ENCODE peak calls at places on chromosomes 11 and 22, in ten cellular contexts. One of them, this sample, is unnamed.

GRCh38 chr11:62575156-62575555 is 1.5 kb upstream of the EEF1G start:
- DNase-seq in right cardiac atrium: peak
- DNase-seq in AG04450: no peak
- DNase-seq in keratinocyte: no peak
- DNase-seq in sigmoid colon: no peak
- DNase-seq in uterus: no peak
- DNase-seq in colonic mucosa: peak
- DNase-seq in bronchial epithelial cell: no peak
- DNase-seq in heart left ventricle: no peak
- DNase-seq in coronary artery: no peak
- DNase-seq in this sample: no peak

GRCh38 chr11:131537196-131537595 is 166.8 kb downstream of the NTM start:
- DNase-seq in heart left ventricle: no peak
- DNase-seq in right cardiac atrium: no peak
- DNase-seq in colonic mucosa: no peak
- DNase-seq in keratinocyte: no peak
- DNase-seq in sigmoid colon: no peak
- DNase-seq in uterus: no peak
- DNase-seq in bronchial epithelial cell: no peak
- DNase-seq in coronary artery: no peak
- DNase-seq in AG04450: no peak
- DNase-seq in this sample: no peak

GRCh38 chr22:32325416-32325801 is 32.3 kb upstream of the RFPL3 start:
- DNase-seq in colonic mucosa: no peak
- DNase-seq in keratinocyte: no peak
- DNase-seq in sigmoid colon: no peak
- DNase-seq in right cardiac atrium: peak
- DNase-seq in heart left ventricle: no peak
- DNase-seq in AG04450: no peak
- DNase-seq in coronary artery: peak
- DNase-seq in bronchial epithelial cell: no peak
- DNase-seq in uterus: no peak
- DNase-seq in this sample: peak

GRCh38 chr11:12871251-12871650 is 137.9 kb upstream of the RASSF10 start:
- DNase-seq in keratinocyte: no peak
- DNase-seq in sigmoid colon: no peak
- DNase-seq in coronary artery: no peak
- DNase-seq in uterus: no peak
- DNase-seq in AG04450: no peak
- DNase-seq in bronchial epithelial cell: no peak
- DNase-seq in colonic mucosa: no peak
- DNase-seq in heart left ventricle: no peak
- DNase-seq in right cardiac atrium: no peak
- DNase-seq in this sample: no peak

GRCh38 chr11:84564180-84564866 is 1062.8 kb downstream of the DLG2 start:
- DNase-seq in coronary artery: no peak
- DNase-seq in AG04450: peak
- DNase-seq in keratinocyte: no peak
- DNase-seq in heart left ventricle: no peak
- DNase-seq in sigmoid colon: no peak
- DNase-seq in uterus: no peak
- DNase-seq in bronchial epithelial cell: peak
- DNase-seq in right cardiac atrium: no peak
- DNase-seq in colonic mucosa: peak
- DNase-seq in this sample: no peak

GRCh38 chr11:17734418-17734911 is at the start of gene KCNC1:
- DNase-seq in uterus: no peak
- DNase-seq in keratinocyte: no peak
- DNase-seq in right cardiac atrium: no peak
- DNase-seq in bronchial epithelial cell: no peak
- DNase-seq in coronary artery: no peak
- DNase-seq in AG04450: no peak
- DNase-seq in sigmoid colon: peak
- DNase-seq in colonic mucosa: no peak
- DNase-seq in heart left ventricle: peak
- DNase-seq in this sample: no peak

GRCh38 chr11:82792822-82793569 is 59.3 kb upstream of the FAM181B start:
- DNase-seq in coronary artery: no peak
- DNase-seq in sigmoid colon: no peak
- DNase-seq in bronchial epithelial cell: no peak
- DNase-seq in colonic mucosa: no peak
- DNase-seq in right cardiac atrium: no peak
- DNase-seq in heart left ventricle: no peak
- DNase-seq in keratinocyte: no peak
- DNase-seq in AG04450: no peak
- DNase-seq in uterus: no peak
- DNase-seq in this sample: no peak

GRCh38 chr22:48827904-48828555 is 999.6 kb downstream of the BRD1 start:
- DNase-seq in coronary artery: peak
- DNase-seq in uterus: no peak
- DNase-seq in bronchial epithelial cell: no peak
- DNase-seq in right cardiac atrium: no peak
- DNase-seq in colonic mucosa: no peak
- DNase-seq in keratinocyte: no peak
- DNase-seq in heart left ventricle: no peak
- DNase-seq in sigmoid colon: no peak
- DNase-seq in AG04450: no peak
- DNase-seq in this sample: no peak

GRCh38 chr11:74468521-74469280 is 1.4 kb upstream of the KCNE3 start:
- DNase-seq in coronary artery: no peak
- DNase-seq in keratinocyte: no peak
- DNase-seq in heart left ventricle: no peak
- DNase-seq in uterus: no peak
- DNase-seq in right cardiac atrium: no peak
- DNase-seq in bronchial epithelial cell: no peak
- DNase-seq in AG04450: no peak
- DNase-seq in colonic mucosa: no peak
- DNase-seq in sigmoid colon: no peak
- DNase-seq in this sample: no peak

GRCh38 chr11:74464746-74465145 is 2.6 kb downstream of the KCNE3 start:
- DNase-seq in bronchial epithelial cell: no peak
- DNase-seq in sigmoid colon: no peak
- DNase-seq in heart left ventricle: no peak
- DNase-seq in colonic mucosa: no peak
- DNase-seq in uterus: no peak
- DNase-seq in coronary artery: no peak
- DNase-seq in keratinocyte: no peak
- DNase-seq in AG04450: no peak
- DNase-seq in right cardiac atrium: no peak
- DNase-seq in this sample: no peak

GRCh38 chr11:74468058-74468457 is 709 bp upstream of the KCNE3 start:
- DNase-seq in colonic mucosa: no peak
- DNase-seq in bronchial epithelial cell: no peak
- DNase-seq in heart left ventricle: no peak
- DNase-seq in AG04450: no peak
- DNase-seq in coronary artery: no peak
- DNase-seq in sigmoid colon: no peak
- DNase-seq in right cardiac atrium: no peak
- DNase-seq in keratinocyte: no peak
- DNase-seq in uterus: no peak
- DNase-seq in this sample: no peak

GRCh38 chr11:74465291-74465708 is 2.0 kb downstream of the KCNE3 start:
- DNase-seq in heart left ventricle: no peak
- DNase-seq in right cardiac atrium: no peak
- DNase-seq in sigmoid colon: no peak
- DNase-seq in keratinocyte: no peak
- DNase-seq in AG04450: no peak
- DNase-seq in uterus: no peak
- DNase-seq in bronchial epithelial cell: no peak
- DNase-seq in colonic mucosa: peak
- DNase-seq in coronary artery: no peak
- DNase-seq in this sample: no peak

DNA sequence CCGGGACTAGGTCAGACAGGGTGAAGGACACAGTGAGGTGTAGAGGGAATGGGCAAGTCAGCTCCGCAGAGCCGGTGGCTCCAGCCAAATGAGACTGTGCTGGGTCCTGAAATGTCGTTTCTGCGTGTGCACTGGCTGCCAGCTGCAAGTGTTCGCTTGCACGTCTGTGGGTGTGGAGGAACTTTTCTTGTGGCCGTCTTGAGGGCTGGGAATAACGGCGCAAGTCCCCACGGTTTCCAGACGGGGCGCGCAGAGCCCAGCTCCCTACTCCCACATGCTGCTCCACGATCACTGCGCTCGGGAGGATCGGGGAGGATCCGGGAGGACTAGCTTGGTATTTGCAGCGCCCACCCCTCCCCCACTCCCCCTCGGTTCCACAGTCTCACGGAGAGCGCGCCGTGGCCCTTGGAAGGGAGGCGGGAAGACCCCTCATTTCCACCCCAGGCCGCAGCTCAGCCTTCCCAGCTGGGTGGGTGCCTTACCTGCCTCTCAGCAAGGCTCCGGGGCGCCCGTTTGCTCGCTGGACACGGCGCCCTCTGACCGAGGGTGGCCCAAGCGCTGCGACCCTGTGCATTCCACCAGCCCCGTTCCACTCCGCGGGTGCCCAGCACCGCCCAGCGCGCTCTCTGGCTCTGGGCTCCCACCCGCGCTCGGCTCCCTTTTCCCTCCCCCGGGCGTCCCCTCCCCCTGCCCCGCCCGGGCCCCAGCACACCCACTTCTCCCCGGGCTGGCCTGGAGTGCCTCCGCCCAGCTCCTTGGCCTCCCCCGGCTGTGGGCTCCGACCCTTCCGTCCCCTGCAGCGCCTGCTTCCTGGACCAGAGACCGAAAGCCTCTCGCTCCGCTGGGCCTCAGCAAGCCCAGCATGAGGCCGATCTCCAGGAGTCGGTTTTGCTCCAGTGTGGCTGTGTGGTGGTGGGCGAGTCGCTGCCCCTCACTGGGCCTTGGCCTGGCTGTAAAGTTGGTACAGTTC is at the start of gene KCNE3:
- DNase-seq in keratinocyte: no peak
- DNase-seq in coronary artery: no peak
- DNase-seq in heart left ventricle: peak
- DNase-seq in right cardiac atrium: peak
- DNase-seq in uterus: peak
- DNase-seq in bronchial epithelial cell: no peak
- DNase-seq in colonic mucosa: peak
- DNase-seq in sigmoid colon: peak
- DNase-seq in AG04450: no peak
- DNase-seq in this sample: no peak
- H3K4me3 ChIP-seq in keratinocyte: peak
- H3K4me3 ChIP-seq in coronary artery: peak
- H3K4me3 ChIP-seq in heart left ventricle: peak
- H3K4me3 ChIP-seq in right cardiac atrium: peak
- H3K4me3 ChIP-seq in uterus: peak
- H3K4me3 ChIP-seq in bronchial epithelial cell: peak
- H3K4me3 ChIP-seq in colonic mucosa: peak
- H3K4me3 ChIP-seq in sigmoid colon: peak
- H3K4me3 ChIP-seq in AG04450: peak
- H3K4me3 ChIP-seq in this sample: peak

GRCh38 chr11:124863137-124863825 is 2.0 kb upstream of the ROBO3 start:
- DNase-seq in AG04450: no peak
- DNase-seq in uterus: no peak
- DNase-seq in coronary artery: peak
- DNase-seq in colonic mucosa: no peak
- DNase-seq in bronchial epithelial cell: no peak
- DNase-seq in sigmoid colon: peak
- DNase-seq in heart left ventricle: no peak
- DNase-seq in right cardiac atrium: peak
- DNase-seq in keratinocyte: no peak
- DNase-seq in this sample: no peak
- H3K4me3 ChIP-seq in AG04450: peak
- H3K4me3 ChIP-seq in uterus: no peak
- H3K4me3 ChIP-seq in coronary artery: peak
- H3K4me3 ChIP-seq in colonic mucosa: no peak
- H3K4me3 ChIP-seq in bronchial epithelial cell: no peak
- H3K4me3 ChIP-seq in sigmoid colon: peak
- H3K4me3 ChIP-seq in heart left ventricle: no peak
- H3K4me3 ChIP-seq in right cardiac atrium: peak
- H3K4me3 ChIP-seq in keratinocyte: no peak
- H3K4me3 ChIP-seq in this sample: peak

GRCh38 chr11:2691991-2692841 is 7.6 kb downstream of the KCNQ1OT1 start:
- DNase-seq in heart left ventricle: no peak
- DNase-seq in AG04450: no peak
- DNase-seq in colonic mucosa: no peak
- DNase-seq in coronary artery: no peak
- DNase-seq in keratinocyte: no peak
- DNase-seq in right cardiac atrium: no peak
- DNase-seq in sigmoid colon: peak
- DNase-seq in uterus: peak
- DNase-seq in bronchial epithelial cell: peak
- DNase-seq in this sample: no peak
- H3K4me3 ChIP-seq in heart left ventricle: no peak
- H3K4me3 ChIP-seq in AG04450: no peak
- H3K4me3 ChIP-seq in colonic mucosa: no peak
- H3K4me3 ChIP-seq in coronary artery: no peak
- H3K4me3 ChIP-seq in keratinocyte: no peak
- H3K4me3 ChIP-seq in right cardiac atrium: no peak
- H3K4me3 ChIP-seq in sigmoid colon: no peak
- H3K4me3 ChIP-seq in uterus: no peak
- H3K4me3 ChIP-seq in bronchial epithelial cell: no peak
- H3K4me3 ChIP-seq in this sample: no peak

GRCh38 chr11:96309643-96310017 is 33.4 kb downstream of the MAML2 start:
- DNase-seq in bronchial epithelial cell: no peak
- DNase-seq in keratinocyte: no peak
- DNase-seq in coronary artery: no peak
- DNase-seq in colonic mucosa: no peak
- DNase-seq in AG04450: no peak
- DNase-seq in sigmoid colon: no peak
- DNase-seq in uterus: no peak
- DNase-seq in right cardiac atrium: no peak
- DNase-seq in heart left ventricle: no peak
- DNase-seq in this sample: no peak

GRCh38 chr11:96309001-96309642 is 33.9 kb downstream of the MAML2 start:
- DNase-seq in AG04450: no peak
- DNase-seq in colonic mucosa: no peak
- DNase-seq in sigmoid colon: no peak
- DNase-seq in uterus: no peak
- DNase-seq in right cardiac atrium: no peak
- DNase-seq in keratinocyte: no peak
- DNase-seq in bronchial epithelial cell: no peak
- DNase-seq in heart left ventricle: no peak
- DNase-seq in coronary artery: no peak
- DNase-seq in this sample: no peak

GRCh38 chr11:96306600-96306932 is 36.4 kb downstream of the MAML2 start:
- DNase-seq in AG04450: no peak
- DNase-seq in uterus: no peak
- DNase-seq in heart left ventricle: no peak
- DNase-seq in keratinocyte: no peak
- DNase-seq in colonic mucosa: no peak
- DNase-seq in right cardiac atrium: no peak
- DNase-seq in coronary artery: no peak
- DNase-seq in bronchial epithelial cell: no peak
- DNase-seq in sigmoid colon: no peak
- DNase-seq in this sample: no peak

GRCh38 chr11:96307748-96308133 is 35.3 kb downstream of the MAML2 start:
- DNase-seq in heart left ventricle: no peak
- DNase-seq in colonic mucosa: peak
- DNase-seq in bronchial epithelial cell: peak
- DNase-seq in keratinocyte: peak
- DNase-seq in AG04450: peak
- DNase-seq in right cardiac atrium: no peak
- DNase-seq in coronary artery: no peak
- DNase-seq in uterus: no peak
- DNase-seq in sigmoid colon: no peak
- DNase-seq in this sample: no peak

DNA sequence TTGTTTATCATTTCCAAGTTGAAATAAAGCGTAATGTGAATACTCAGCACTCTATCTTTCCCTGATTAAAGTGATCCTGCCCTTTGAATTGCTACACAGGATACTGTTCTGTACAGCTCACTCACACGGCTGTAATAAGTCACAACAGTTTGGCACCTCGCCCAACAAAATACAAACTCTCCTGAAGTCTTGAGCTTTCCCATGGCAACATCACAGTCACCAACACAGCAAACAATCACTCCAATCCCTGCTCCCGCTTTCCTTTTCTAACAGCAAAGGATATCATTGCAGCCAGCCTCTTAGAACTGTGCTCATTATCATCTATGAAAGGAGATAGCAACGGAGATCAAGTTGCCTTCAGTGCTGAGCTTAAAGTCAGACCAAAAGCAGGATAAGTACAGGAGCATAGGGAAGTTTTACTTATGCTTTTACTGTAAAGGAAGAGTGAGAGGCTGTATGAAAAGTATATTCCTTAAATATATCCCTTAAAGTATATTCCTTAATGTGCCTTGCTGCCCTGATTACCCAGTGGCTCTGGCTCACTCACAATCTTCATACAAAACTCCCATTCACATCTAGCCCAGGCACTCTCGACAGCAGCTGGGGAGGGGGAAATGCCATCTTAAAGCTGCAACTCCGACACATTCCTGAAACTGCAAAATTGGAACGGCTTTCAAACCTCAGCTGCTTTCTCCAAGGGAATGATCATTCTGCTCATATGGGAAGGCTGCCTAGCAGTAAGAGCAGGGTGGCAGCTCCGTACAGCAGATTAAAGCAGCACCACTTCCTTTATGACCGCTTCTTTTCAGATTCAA is 35.9 kb downstream of the MAML2 start:
- DNase-seq in uterus: peak
- DNase-seq in right cardiac atrium: peak
- DNase-seq in coronary artery: peak
- DNase-seq in sigmoid colon: peak
- DNase-seq in bronchial epithelial cell: peak
- DNase-seq in colonic mucosa: peak
- DNase-seq in heart left ventricle: peak
- DNase-seq in AG04450: peak
- DNase-seq in keratinocyte: peak
- DNase-seq in this sample: peak
- H3K4me3 ChIP-seq in uterus: peak
- H3K4me3 ChIP-seq in right cardiac atrium: peak
- H3K4me3 ChIP-seq in coronary artery: peak
- H3K4me3 ChIP-seq in sigmoid colon: peak
- H3K4me3 ChIP-seq in bronchial epithelial cell: peak
- H3K4me3 ChIP-seq in colonic mucosa: peak
- H3K4me3 ChIP-seq in heart left ventricle: no peak
- H3K4me3 ChIP-seq in AG04450: peak
- H3K4me3 ChIP-seq in keratinocyte: peak
- H3K4me3 ChIP-seq in this sample: peak